ENCODE peak calls at places on chromosome 21, in six cellular contexts. Q is progenitor cell of endocrine pancreas, F is cardiac muscle cell, P is IMR-90, X is brain microvascular endothelial cell, Z is hepatocyte. C is an unnamed sample.

GRCh38 chr21:41653243-41653943 is 113.5 kb downstream of the RIPK4 start:
- DNase-seq in Q (no peak), F (no peak), P (no peak), X (no peak), Z (no peak), C (no peak)

GRCh38 chr21:40512590-40512989 is 334.4 kb downstream of the DSCAM start:
- DNase-seq in Q (no peak), F (no peak), P (no peak), X (no peak), Z (no peak), C (no peak)

GRCh38 chr21:34812510-34813265 is 143.9 kb downstream of the CLIC6 start:
- DNase-seq in Q (no peak), F (no peak), P (peak; percentile 99), X (peak; percentile 89), Z (peak; percentile 62), C (no peak)

GRCh38 chr21:31354604-31355443 is 10.8 kb upstream of the TIAM1 start:
- DNase-seq in Q (no peak), F (no peak), P (peak; percentile 87), X (peak; percentile 72), Z (no peak), C (peak; percentile 70)

GRCh38 chr21:31446206-31446900 is 102.3 kb upstream of the TIAM1 start:
- DNase-seq in Q (no peak), F (no peak), P (no peak), X (peak; percentile 14), Z (no peak), C (no peak)

GRCh38 chr21:44815225-44815624 is 2.6 kb downstream of the SUMO3 start:
- DNase-seq in Q (no peak), F (no peak), P (no peak), X (no peak), Z (no peak), C (no peak)

GRCh38 chr21:45019076-45019886 is 55.1 kb upstream of the ADARB1 start:
- DNase-seq in Q (peak; percentile 11), F (no peak), P (no peak), X (peak; percentile 54), Z (no peak), C (no peak)

GRCh38 chr21:14382486-14382834 is 486 bp downstream of the HSPA13 start:
- DNase-seq in Q (no peak), F (no peak), P (peak; percentile 11), X (peak; percentile 2), Z (peak; percentile 55), C (peak; percentile 3)

GRCh38 chr21:34242973-34243372 is 120.8 kb upstream of the KCNE2 start:
- DNase-seq in Q (no peak), F (no peak), P (no peak), X (no peak), Z (no peak), C (no peak)

GRCh38 chr21:29208666-29209059 is 78.2 kb downstream of the MAP3K7CL start:
- DNase-seq in Q (no peak), F (no peak), P (peak; percentile 93), X (peak; percentile 53), Z (no peak), C (no peak)

GRCh38 chr21:44846485-44847260 is 26.8 kb downstream of the PTTG1IP start:
- DNase-seq in Q (no peak), F (no peak), P (peak; percentile 35), X (peak; percentile 9), Z (peak; percentile 45), C (no peak)

GRCh38 chr21:31987696-31988095 is 114.9 kb downstream of the HUNK start:
- DNase-seq in Q (no peak), F (no peak), P (no peak), X (no peak), Z (peak; percentile 26), C (no peak)

DNA sequence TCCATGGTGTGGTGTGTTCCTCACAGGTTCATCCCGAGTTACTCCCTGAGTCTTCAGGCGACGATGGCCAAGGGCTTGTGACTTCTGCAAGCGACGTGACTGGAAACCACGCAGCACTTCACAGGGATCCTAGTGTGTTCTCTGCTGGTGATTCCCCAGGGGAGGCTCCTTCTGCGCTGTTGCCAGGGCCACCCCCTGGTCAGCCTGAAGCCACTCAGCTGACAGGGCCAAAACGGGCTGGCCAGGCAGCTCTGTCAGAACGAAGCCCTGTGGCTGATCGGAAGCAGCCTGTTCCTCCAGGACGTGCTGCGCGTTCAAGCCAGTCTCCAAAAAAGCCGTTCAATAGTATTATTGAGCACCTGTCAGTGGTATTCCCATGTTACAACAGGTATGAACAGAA is 71.5 kb downstream of the VPS26C start:
- DNase-seq in Q (no peak), F (no peak), P (no peak), X (no peak), Z (no peak), C (no peak)
- TF ChIP-seq CTCF in Q (no peak), F (no peak), P (no peak), X (no peak), Z (no peak), C (no peak)

GRCh38 chr21:46188226-46189212 is 4.3 kb upstream of the SPATC1L start:
- DNase-seq in Q (no peak), F (no peak), P (peak; percentile 58), X (peak; percentile 52), Z (peak; percentile 76), C (peak; percentile 29)
- TF ChIP-seq CTCF in Q (no peak), F (no peak), P (no peak), X (no peak), Z (no peak), C (no peak)

GRCh38 chr21:15552914-15553491 is 176.8 kb upstream of the USP25 start:
- DNase-seq in Q (no peak), F (no peak), P (peak; percentile 1), X (no peak), Z (peak; percentile 10), C (no peak)
- TF ChIP-seq CTCF in Q (peak; percentile 44), F (peak; percentile 69), P (peak; percentile 42), X (peak; percentile 56), Z (peak; percentile 64), C (no peak)

GRCh38 chr21:37737996-37738395 is 178.3 kb downstream of the KCNJ6 start:
- DNase-seq in Q (no peak), F (no peak), P (no peak), X (no peak), Z (no peak), C (no peak)

GRCh38 chr21:37732927-37733326 is 183.3 kb downstream of the KCNJ6 start:
- DNase-seq in Q (no peak), F (no peak), P (no peak), X (no peak), Z (no peak), C (no peak)

GRCh38 chr21:37742115-37742514 is 174.1 kb downstream of the KCNJ6 start:
- DNase-seq in Q (no peak), F (no peak), P (no peak), X (no peak), Z (no peak), C (no peak)

GRCh38 chr21:37734846-37735245 is 181.4 kb downstream of the KCNJ6 start:
- DNase-seq in Q (no peak), F (no peak), P (no peak), X (no peak), Z (no peak), C (no peak)

DNA sequence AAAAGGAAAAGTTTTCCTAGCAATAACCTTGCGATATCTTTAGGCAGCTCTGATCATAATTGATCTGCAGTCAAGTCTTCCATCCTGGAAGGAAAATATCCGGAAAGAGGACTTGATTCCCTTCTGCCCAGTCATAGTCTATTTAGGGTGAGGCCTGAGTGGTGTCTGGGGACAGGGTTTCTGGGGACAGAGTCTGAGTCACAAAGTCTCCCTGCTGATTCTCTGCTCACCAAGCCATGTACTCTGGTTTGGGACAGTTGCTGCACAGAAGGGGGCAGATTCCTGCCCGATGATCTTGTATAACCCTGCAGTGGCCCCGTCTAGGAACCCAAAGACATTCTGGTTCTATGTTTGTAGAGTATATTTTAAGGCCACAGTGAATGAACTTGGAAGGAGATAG is 178.8 kb downstream of the KCNJ6 start:
- DNase-seq in Q (no peak), F (no peak), P (no peak), X (no peak), Z (no peak), C (no peak)
- TF ChIP-seq CTCF in Q (no peak), F (no peak), P (no peak), X (no peak), Z (no peak), C (no peak)

DNA sequence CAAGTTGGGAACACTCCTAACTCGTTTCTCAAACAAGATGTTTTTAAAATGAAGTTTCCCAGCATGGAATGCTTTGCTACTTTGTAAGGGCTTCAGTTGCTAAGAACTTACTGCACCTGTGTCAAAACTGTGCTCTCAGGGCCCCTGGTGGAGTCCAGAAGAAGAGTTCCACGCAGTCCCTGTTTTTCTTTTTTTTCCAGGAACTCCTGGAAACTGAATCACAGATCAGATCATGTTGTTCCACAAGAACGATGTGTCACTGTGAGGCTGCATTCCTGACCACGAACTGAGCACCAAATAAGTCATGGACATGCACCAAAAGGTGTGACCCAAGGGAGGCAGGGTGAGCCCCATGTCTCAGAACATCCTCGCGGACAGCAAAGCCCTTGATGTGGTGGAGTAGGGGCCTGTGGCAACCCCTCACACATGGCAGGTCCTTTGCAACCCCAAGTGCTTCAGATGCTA is 257.2 kb downstream of the KCNJ6 start:
- DNase-seq in Q (no peak), F (no peak), P (peak; percentile 72), X (peak; percentile 69), Z (peak; percentile 58), C (no peak)
- TF ChIP-seq CTCF in Q (peak; percentile 41), F (peak; percentile 23), P (peak; percentile 33), X (peak; percentile 59), Z (peak; percentile 20), C (no peak)

DNA sequence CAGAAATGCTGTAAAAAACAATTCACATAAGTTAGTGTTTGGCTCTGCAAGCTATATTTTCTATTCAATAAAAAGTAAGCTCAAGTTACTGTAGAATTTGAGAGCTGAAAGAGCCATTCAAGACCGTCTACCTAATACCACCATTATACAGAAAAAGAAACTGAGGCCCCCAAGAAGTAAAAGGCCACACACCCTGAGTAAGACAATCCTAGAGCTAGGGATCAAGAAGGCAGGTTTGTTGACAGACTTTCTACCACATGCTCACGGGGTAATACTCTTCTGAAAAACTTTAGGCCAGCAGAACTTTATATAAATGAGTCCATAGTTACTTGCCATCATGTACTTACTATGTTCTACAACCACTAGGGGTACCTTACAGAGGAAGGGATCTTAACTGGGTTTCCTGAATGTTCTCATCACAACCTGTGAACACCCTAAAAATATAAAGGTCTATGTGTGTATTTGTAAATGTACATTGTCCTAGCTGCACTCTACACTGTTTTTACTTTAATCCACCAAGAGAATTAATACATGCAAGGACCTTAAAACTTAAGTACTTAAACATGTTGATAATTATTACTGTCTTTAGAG is 2.7 kb downstream of the PSMG1 start:
- DNase-seq in Q (no peak), F (no peak), P (no peak), X (no peak), Z (no peak), C (no peak)
- TF ChIP-seq CTCF in Q (peak; percentile 29), F (peak; percentile 19), P (peak; percentile 9), X (peak; percentile 35), Z (no peak), C (no peak)

C was measured in Calu3.